ENCODE peak calls at places on chromosomes 13 and 19, in eight cellular contexts. One of them, this sample, is unnamed.

GRCh38 chr19:571127-571974 is 1.0 kb upstream of the BSG start:
- DNase-seq in upper lobe of right lung: peak; percentile 73
- DNase-seq in fibroblast of the aortic adventitia: peak; percentile 30
- DNase-seq in heart right ventricle: no peak
- DNase-seq in fibroblast of pulmonary artery: peak; percentile 31
- DNase-seq in cardiac muscle cell: peak; percentile 37
- DNase-seq in OCI-LY7: peak; percentile 74
- DNase-seq in colonic mucosa: peak; percentile 76
- DNase-seq in this sample: no peak

GRCh38 chr13:66714795-66715194 is 515.3 kb downstream of the PCDH9 start:
- DNase-seq in upper lobe of right lung: no peak
- DNase-seq in heart right ventricle: no peak
- DNase-seq in colonic mucosa: no peak
- DNase-seq in fibroblast of pulmonary artery: no peak
- DNase-seq in OCI-LY7: no peak
- DNase-seq in fibroblast of the aortic adventitia: peak; percentile 4
- DNase-seq in cardiac muscle cell: peak; percentile 1
- DNase-seq in this sample: no peak

GRCh38 chr13:33727356-33728083 is 90.4 kb upstream of the RFC3 start:
- DNase-seq in fibroblast of pulmonary artery: no peak
- DNase-seq in heart right ventricle: no peak
- DNase-seq in upper lobe of right lung: no peak
- DNase-seq in colonic mucosa: no peak
- DNase-seq in cardiac muscle cell: no peak
- DNase-seq in OCI-LY7: peak; percentile 44
- DNase-seq in fibroblast of the aortic adventitia: peak; percentile 60
- DNase-seq in this sample: no peak

GRCh38 chr19:33226550-33227241 is 1.0 kb upstream of the SLC7A10 start:
- DNase-seq in heart right ventricle: no peak
- DNase-seq in upper lobe of right lung: peak; percentile 89
- DNase-seq in fibroblast of the aortic adventitia: no peak
- DNase-seq in fibroblast of pulmonary artery: no peak
- DNase-seq in OCI-LY7: no peak
- DNase-seq in cardiac muscle cell: peak; percentile 94
- DNase-seq in colonic mucosa: peak; percentile 43
- DNase-seq in this sample: no peak

GRCh38 chr13:34970961-34971360 is 28.9 kb downstream of the NBEA start:
- DNase-seq in upper lobe of right lung: no peak
- DNase-seq in fibroblast of pulmonary artery: no peak
- DNase-seq in cardiac muscle cell: no peak
- DNase-seq in OCI-LY7: no peak
- DNase-seq in fibroblast of the aortic adventitia: no peak
- DNase-seq in heart right ventricle: no peak
- DNase-seq in colonic mucosa: no peak
- DNase-seq in this sample: no peak

GRCh38 chr19:33905937-33906577 is 109.4 kb downstream of the KCTD15 start:
- DNase-seq in heart right ventricle: peak; percentile 80
- DNase-seq in fibroblast of the aortic adventitia: no peak
- DNase-seq in OCI-LY7: no peak
- DNase-seq in fibroblast of pulmonary artery: no peak
- DNase-seq in colonic mucosa: peak; percentile 85
- DNase-seq in cardiac muscle cell: peak; percentile 64
- DNase-seq in upper lobe of right lung: peak; percentile 91
- DNase-seq in this sample: peak; percentile 76

GRCh38 chr19:6464070-6464873 is at the start of gene CRB3:
- DNase-seq in fibroblast of pulmonary artery: no peak
- DNase-seq in colonic mucosa: peak; percentile 99
- DNase-seq in heart right ventricle: no peak
- DNase-seq in fibroblast of the aortic adventitia: no peak
- DNase-seq in upper lobe of right lung: peak; percentile 96
- DNase-seq in cardiac muscle cell: no peak
- DNase-seq in OCI-LY7: no peak
- DNase-seq in this sample: no peak

GRCh38 chr19:40503300-40503699 is 36.5 kb downstream of the SPTBN4 start:
- DNase-seq in heart right ventricle: no peak
- DNase-seq in OCI-LY7: no peak
- DNase-seq in fibroblast of the aortic adventitia: no peak
- DNase-seq in cardiac muscle cell: no peak
- DNase-seq in upper lobe of right lung: no peak
- DNase-seq in fibroblast of pulmonary artery: no peak
- DNase-seq in colonic mucosa: no peak
- DNase-seq in this sample: no peak

GRCh38 chr13:46640843-46641242 is 87.9 kb downstream of the LRCH1 start:
- DNase-seq in colonic mucosa: no peak
- DNase-seq in cardiac muscle cell: no peak
- DNase-seq in fibroblast of the aortic adventitia: peak; percentile 51
- DNase-seq in upper lobe of right lung: no peak
- DNase-seq in OCI-LY7: no peak
- DNase-seq in heart right ventricle: no peak
- DNase-seq in fibroblast of pulmonary artery: no peak
- DNase-seq in this sample: no peak

GRCh38 chr13:65090191-65090590 is 2139.9 kb downstream of the PCDH9 start:
- DNase-seq in colonic mucosa: no peak
- DNase-seq in upper lobe of right lung: no peak
- DNase-seq in fibroblast of the aortic adventitia: peak; percentile 8
- DNase-seq in cardiac muscle cell: no peak
- DNase-seq in OCI-LY7: no peak
- DNase-seq in fibroblast of pulmonary artery: no peak
- DNase-seq in heart right ventricle: no peak
- DNase-seq in this sample: no peak

GRCh38 chr19:797528-798414 is 519 bp downstream of the PTBP1 start:
- DNase-seq in upper lobe of right lung: peak; percentile 96
- DNase-seq in colonic mucosa: peak; percentile 91
- DNase-seq in fibroblast of the aortic adventitia: peak; percentile 83
- DNase-seq in cardiac muscle cell: peak; percentile 96
- DNase-seq in OCI-LY7: peak; percentile 94
- DNase-seq in heart right ventricle: peak; percentile 92
- DNase-seq in fibroblast of pulmonary artery: peak; percentile 91
- DNase-seq in this sample: peak; percentile 88

GRCh38 chr13:51524312-51524711 is 60.0 kb upstream of the WDFY2 start:
- DNase-seq in cardiac muscle cell: peak; percentile 37
- DNase-seq in fibroblast of pulmonary artery: no peak
- DNase-seq in heart right ventricle: no peak
- DNase-seq in OCI-LY7: no peak
- DNase-seq in fibroblast of the aortic adventitia: peak; percentile 51
- DNase-seq in colonic mucosa: no peak
- DNase-seq in upper lobe of right lung: no peak
- DNase-seq in this sample: no peak

GRCh38 chr13:49086711-49087110 is 111.0 kb downstream of the FNDC3A start:
- DNase-seq in upper lobe of right lung: no peak
- DNase-seq in colonic mucosa: no peak
- DNase-seq in fibroblast of pulmonary artery: peak; percentile 77
- DNase-seq in heart right ventricle: no peak
- DNase-seq in cardiac muscle cell: peak; percentile 66
- DNase-seq in OCI-LY7: no peak
- DNase-seq in fibroblast of the aortic adventitia: peak; percentile 68
- DNase-seq in this sample: no peak

GRCh38 chr19:3184847-3185481 is 766 bp upstream of the NCLN start:
- DNase-seq in OCI-LY7: peak; percentile 81
- DNase-seq in cardiac muscle cell: peak; percentile 80
- DNase-seq in colonic mucosa: peak; percentile 80
- DNase-seq in heart right ventricle: no peak
- DNase-seq in upper lobe of right lung: peak; percentile 83
- DNase-seq in fibroblast of the aortic adventitia: no peak
- DNase-seq in fibroblast of pulmonary artery: peak; percentile 79
- DNase-seq in this sample: peak; percentile 71

GRCh38 chr13:112704634-112705145 is 14.9 kb downstream of the ATP11A start:
- DNase-seq in heart right ventricle: no peak
- DNase-seq in cardiac muscle cell: no peak
- DNase-seq in fibroblast of pulmonary artery: no peak
- DNase-seq in OCI-LY7: no peak
- DNase-seq in upper lobe of right lung: no peak
- DNase-seq in fibroblast of the aortic adventitia: no peak
- DNase-seq in colonic mucosa: no peak
- DNase-seq in this sample: no peak

GRCh38 chr19:11548315-11548700 is 9.7 kb downstream of the CNN1 start:
- DNase-seq in fibroblast of pulmonary artery: no peak
- DNase-seq in heart right ventricle: no peak
- DNase-seq in colonic mucosa: no peak
- DNase-seq in fibroblast of the aortic adventitia: no peak
- DNase-seq in cardiac muscle cell: no peak
- DNase-seq in upper lobe of right lung: no peak
- DNase-seq in OCI-LY7: no peak
- DNase-seq in this sample: no peak

GRCh38 chr19:4916292-4917082 is 7.2 kb downstream of the UHRF1 start:
- DNase-seq in fibroblast of pulmonary artery: no peak
- DNase-seq in heart right ventricle: no peak
- DNase-seq in colonic mucosa: no peak
- DNase-seq in OCI-LY7: no peak
- DNase-seq in fibroblast of the aortic adventitia: no peak
- DNase-seq in cardiac muscle cell: no peak
- DNase-seq in upper lobe of right lung: no peak
- DNase-seq in this sample: no peak

GRCh38 chr19:40605201-40605971 is 4.2 kb downstream of the LTBP4 start:
- DNase-seq in fibroblast of the aortic adventitia: peak; percentile 40
- DNase-seq in cardiac muscle cell: peak; percentile 62
- DNase-seq in fibroblast of pulmonary artery: peak; percentile 55
- DNase-seq in heart right ventricle: peak; percentile 61
- DNase-seq in upper lobe of right lung: peak; percentile 92
- DNase-seq in OCI-LY7: peak; percentile 85
- DNase-seq in colonic mucosa: peak; percentile 95
- DNase-seq in this sample: no peak

GRCh38 chr13:40781717-40782116 is 7.7 kb upstream of the SLC25A15 start:
- DNase-seq in cardiac muscle cell: no peak
- DNase-seq in upper lobe of right lung: no peak
- DNase-seq in OCI-LY7: peak; percentile 52
- DNase-seq in colonic mucosa: no peak
- DNase-seq in fibroblast of pulmonary artery: no peak
- DNase-seq in fibroblast of the aortic adventitia: no peak
- DNase-seq in heart right ventricle: no peak
- DNase-seq in this sample: peak; percentile 23

GRCh38 chr13:40777957-40778235 is 6.9 kb upstream of the MRPS31 start:
- DNase-seq in fibroblast of pulmonary artery: no peak
- DNase-seq in heart right ventricle: no peak
- DNase-seq in fibroblast of the aortic adventitia: no peak
- DNase-seq in colonic mucosa: no peak
- DNase-seq in OCI-LY7: no peak
- DNase-seq in upper lobe of right lung: no peak
- DNase-seq in cardiac muscle cell: no peak
- DNase-seq in this sample: no peak

GRCh38 chr13:40779796-40780285 is 8.9 kb upstream of the MRPS31 start:
- DNase-seq in colonic mucosa: no peak
- DNase-seq in OCI-LY7: no peak
- DNase-seq in fibroblast of the aortic adventitia: no peak
- DNase-seq in cardiac muscle cell: no peak
- DNase-seq in heart right ventricle: no peak
- DNase-seq in upper lobe of right lung: no peak
- DNase-seq in fibroblast of pulmonary artery: no peak
- DNase-seq in this sample: no peak

GRCh38 chr13:40779049-40779448 is 8.1 kb upstream of the MRPS31 start:
- DNase-seq in colonic mucosa: no peak
- DNase-seq in fibroblast of pulmonary artery: no peak
- DNase-seq in fibroblast of the aortic adventitia: no peak
- DNase-seq in upper lobe of right lung: no peak
- DNase-seq in OCI-LY7: no peak
- DNase-seq in cardiac muscle cell: no peak
- DNase-seq in heart right ventricle: no peak
- DNase-seq in this sample: peak; percentile 36

DNA sequence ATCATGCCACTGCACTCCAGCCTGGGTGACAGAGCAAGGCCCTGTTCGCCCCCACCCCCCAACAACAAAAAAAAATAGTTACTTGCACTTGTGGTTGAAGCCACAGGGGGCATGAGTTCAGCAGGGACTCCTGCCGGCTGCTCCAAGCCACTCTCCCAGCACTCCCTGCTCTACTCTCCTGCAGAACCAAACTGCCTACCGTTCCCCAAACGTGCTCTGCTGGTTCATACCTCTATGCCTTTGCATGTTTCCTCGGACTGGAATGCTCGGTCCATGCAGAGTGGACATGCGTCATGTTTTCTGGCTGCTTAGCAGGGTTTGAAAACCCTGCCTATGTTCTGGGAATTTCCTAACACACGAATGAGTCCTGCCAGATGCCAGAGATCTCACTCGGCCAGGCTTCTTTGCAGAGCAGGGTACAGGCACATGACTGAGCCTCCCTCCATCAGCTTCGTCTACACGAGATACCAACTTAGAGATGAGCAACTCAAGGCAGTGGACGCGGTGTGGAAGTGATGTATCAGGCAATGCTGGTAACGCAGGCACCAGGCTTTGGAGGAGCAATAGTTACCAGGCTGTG is 8.5 kb upstream of the SLC25A15 start:
- DNase-seq in fibroblast of pulmonary artery: peak; percentile 6
- DNase-seq in OCI-LY7: peak; percentile 51
- DNase-seq in heart right ventricle: no peak
- DNase-seq in colonic mucosa: no peak
- DNase-seq in fibroblast of the aortic adventitia: no peak
- DNase-seq in cardiac muscle cell: peak; percentile 26
- DNase-seq in upper lobe of right lung: no peak
- DNase-seq in this sample: peak; percentile 53
- TF ChIP-seq CTCF in fibroblast of pulmonary artery: no peak
- TF ChIP-seq CTCF in OCI-LY7: peak; percentile 51
- TF ChIP-seq CTCF in heart right ventricle: no peak
- TF ChIP-seq CTCF in colonic mucosa: no peak
- TF ChIP-seq CTCF in fibroblast of the aortic adventitia: peak; percentile 6
- TF ChIP-seq CTCF in cardiac muscle cell: no peak
- TF ChIP-seq CTCF in upper lobe of right lung: no peak
- TF ChIP-seq CTCF in this sample: no peak

GRCh38 chr19:12773571-12773970 is 1.8 kb downstream of the HOOK2 start:
- DNase-seq in cardiac muscle cell: no peak
- DNase-seq in fibroblast of the aortic adventitia: peak; percentile 55
- DNase-seq in fibroblast of pulmonary artery: peak; percentile 40
- DNase-seq in heart right ventricle: peak; percentile 51
- DNase-seq in colonic mucosa: no peak
- DNase-seq in upper lobe of right lung: no peak
- DNase-seq in OCI-LY7: peak; percentile 45
- DNase-seq in this sample: no peak
- TF ChIP-seq CTCF in cardiac muscle cell: peak; percentile 31
- TF ChIP-seq CTCF in fibroblast of the aortic adventitia: peak; percentile 58
- TF ChIP-seq CTCF in fibroblast of pulmonary artery: peak; percentile 42
- TF ChIP-seq CTCF in heart right ventricle: no peak
- TF ChIP-seq CTCF in colonic mucosa: no peak
- TF ChIP-seq CTCF in upper lobe of right lung: no peak
- TF ChIP-seq CTCF in OCI-LY7: peak; percentile 57
- TF ChIP-seq CTCF in this sample: peak; percentile 49

DNA sequence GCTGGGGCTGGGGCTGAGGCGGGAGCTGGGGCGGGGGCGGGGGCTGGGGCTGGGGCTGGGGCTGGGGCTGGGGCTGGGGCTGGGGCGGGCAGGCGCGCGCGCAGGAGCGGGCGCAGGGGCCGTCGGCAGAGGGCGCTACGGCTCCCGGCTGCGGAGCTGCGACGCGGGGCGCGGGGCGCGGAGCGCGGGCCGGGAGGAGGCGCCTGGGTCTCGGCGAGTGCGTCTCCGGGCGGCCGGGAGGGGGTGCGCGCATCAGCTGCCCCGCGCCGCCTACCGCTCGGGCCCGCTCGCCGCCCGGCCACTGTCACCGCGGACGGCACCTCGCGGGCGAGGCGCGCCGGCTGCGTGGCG is 416 bp upstream of the MTUS2 start:
- DNase-seq in upper lobe of right lung: peak; percentile 77
- DNase-seq in cardiac muscle cell: peak; percentile 54
- DNase-seq in colonic mucosa: peak; percentile 34
- DNase-seq in fibroblast of pulmonary artery: peak; percentile 45
- DNase-seq in heart right ventricle: peak; percentile 44
- DNase-seq in fibroblast of the aortic adventitia: peak; percentile 4
- DNase-seq in OCI-LY7: no peak
- DNase-seq in this sample: no peak
- TF ChIP-seq CTCF in upper lobe of right lung: no peak
- TF ChIP-seq CTCF in cardiac muscle cell: no peak
- TF ChIP-seq CTCF in colonic mucosa: no peak
- TF ChIP-seq CTCF in fibroblast of pulmonary artery: no peak
- TF ChIP-seq CTCF in heart right ventricle: no peak
- TF ChIP-seq CTCF in fibroblast of the aortic adventitia: peak; percentile 19
- TF ChIP-seq CTCF in OCI-LY7: no peak
- TF ChIP-seq CTCF in this sample: peak; percentile 48

GRCh38 chr13:43304945-43305344 is 281.6 kb downstream of the DNAJC15 start:
- DNase-seq in OCI-LY7: no peak
- DNase-seq in upper lobe of right lung: no peak
- DNase-seq in colonic mucosa: no peak
- DNase-seq in fibroblast of the aortic adventitia: no peak
- DNase-seq in cardiac muscle cell: no peak
- DNase-seq in fibroblast of pulmonary artery: no peak
- DNase-seq in heart right ventricle: no peak
- DNase-seq in this sample: no peak
- TF ChIP-seq CTCF in OCI-LY7: peak; percentile 27
- TF ChIP-seq CTCF in upper lobe of right lung: no peak
- TF ChIP-seq CTCF in colonic mucosa: no peak
- TF ChIP-seq CTCF in fibroblast of the aortic adventitia: no peak
- TF ChIP-seq CTCF in cardiac muscle cell: no peak
- TF ChIP-seq CTCF in fibroblast of pulmonary artery: peak; percentile 3
- TF ChIP-seq CTCF in heart right ventricle: no peak
- TF ChIP-seq CTCF in this sample: no peak